ENCODE peak calls at places on chromosomes 13 and 19, in eight cellular contexts. One of them, this sample, is unnamed.

GRCh38 chr19:31883299-31883990 is 462.0 kb upstream of the ZNF507 start:
- DNase-seq in D341Med: no peak
- DNase-seq in nephron progenitor cell: no peak
- DNase-seq in MM.1S: no peak
- DNase-seq in iris pigment epithelial cell: no peak
- DNase-seq in AG10803: no peak
- DNase-seq in adrenal gland: no peak
- DNase-seq in Calu3: no peak
- DNase-seq in this sample: no peak

GRCh38 chr13:97108535-97108910 is 113.6 kb upstream of the MBNL2 start:
- DNase-seq in Calu3: no peak
- DNase-seq in MM.1S: no peak
- DNase-seq in AG10803: peak
- DNase-seq in nephron progenitor cell: no peak
- DNase-seq in adrenal gland: peak
- DNase-seq in D341Med: no peak
- DNase-seq in iris pigment epithelial cell: peak
- DNase-seq in this sample: no peak

GRCh38 chr19:49356382-49356781 is 5.8 kb downstream of the TEAD2 start:
- DNase-seq in iris pigment epithelial cell: no peak
- DNase-seq in D341Med: no peak
- DNase-seq in MM.1S: no peak
- DNase-seq in AG10803: no peak
- DNase-seq in Calu3: no peak
- DNase-seq in adrenal gland: no peak
- DNase-seq in nephron progenitor cell: no peak
- DNase-seq in this sample: no peak

GRCh38 chr13:109567315-109567714 is 219.1 kb downstream of the IRS2 start:
- DNase-seq in MM.1S: no peak
- DNase-seq in adrenal gland: no peak
- DNase-seq in D341Med: no peak
- DNase-seq in AG10803: peak
- DNase-seq in iris pigment epithelial cell: peak
- DNase-seq in Calu3: no peak
- DNase-seq in nephron progenitor cell: no peak
- DNase-seq in this sample: no peak

GRCh38 chr13:24217601-24218281 is 57.2 kb downstream of the SPATA13 start:
- DNase-seq in MM.1S: peak
- DNase-seq in nephron progenitor cell: no peak
- DNase-seq in Calu3: peak
- DNase-seq in adrenal gland: no peak
- DNase-seq in iris pigment epithelial cell: no peak
- DNase-seq in AG10803: peak
- DNase-seq in D341Med: no peak
- DNase-seq in this sample: no peak

GRCh38 chr19:13437919-13438618 is 68.2 kb downstream of the CACNA1A start:
- DNase-seq in MM.1S: no peak
- DNase-seq in AG10803: no peak
- DNase-seq in Calu3: no peak
- DNase-seq in adrenal gland: no peak
- DNase-seq in nephron progenitor cell: no peak
- DNase-seq in D341Med: no peak
- DNase-seq in iris pigment epithelial cell: no peak
- DNase-seq in this sample: no peak

GRCh38 chr19:4083677-4084546 is 17.2 kb upstream of the ZBTB7A start:
- DNase-seq in adrenal gland: no peak
- DNase-seq in Calu3: peak
- DNase-seq in D341Med: no peak
- DNase-seq in AG10803: no peak
- DNase-seq in iris pigment epithelial cell: no peak
- DNase-seq in MM.1S: no peak
- DNase-seq in nephron progenitor cell: no peak
- DNase-seq in this sample: peak

GRCh38 chr19:21970466-21970865 is 40.3 kb downstream of the ZNF208 start:
- DNase-seq in nephron progenitor cell: no peak
- DNase-seq in adrenal gland: no peak
- DNase-seq in Calu3: no peak
- DNase-seq in AG10803: no peak
- DNase-seq in MM.1S: no peak
- DNase-seq in D341Med: no peak
- DNase-seq in iris pigment epithelial cell: no peak
- DNase-seq in this sample: no peak